ENCODE peak calls at places on chromosomes 7 and 10, in nine cellular contexts. H is MM.1S; S is A549; T is CD8-positive, alpha-beta T cell; F is neural progenitor cell; J is GM12865; V is NB4; O is mucosa of descending colon; C is fibroblast of pulmonary artery. N is an unnamed sample.

GRCh38 chr10:45640049-45640448 is 32.5 kb downstream of the ZFAND4 start:
- DNase-seq in T (no peak), H (no peak), C (no peak), S (no peak), O (no peak), J (no peak), F (no peak), V (no peak), N (no peak)

GRCh38 chr7:81299272-81299671 is 380.4 kb upstream of the SEMA3C start:
- DNase-seq in O (no peak), H (no peak), F (no peak), T (no peak), J (no peak), V (peak), C (peak), S (peak), N (peak)

GRCh38 chr7:30896783-30897617 is 14.7 kb upstream of the AQP1 start:
- DNase-seq in T (no peak), O (no peak), J (no peak), S (no peak), F (no peak), V (no peak), C (peak), H (no peak), N (no peak)

GRCh38 chr7:150428671-150429451 is 21.6 kb upstream of the GIMAP8 start:
- DNase-seq in C (peak), F (peak), J (peak), S (peak), H (no peak), V (peak), O (peak), T (no peak), N (peak)

GRCh38 chr10:10235003-10235402 is 782.7 kb upstream of the CELF2 start:
- DNase-seq in S (no peak), F (peak), C (no peak), J (no peak), V (no peak), T (no peak), O (no peak), H (no peak), N (no peak)

GRCh38 chr10:116385994-116386809 is 41.4 kb upstream of the PNLIPRP3 start:
- DNase-seq in C (peak), J (peak), T (no peak), O (peak), H (peak), V (peak), F (peak), S (peak), N (peak)

GRCh38 chr7:150335101-150335773 is 6.2 kb downstream of the RARRES2 start:
- DNase-seq in S (no peak), O (peak), J (no peak), H (no peak), T (no peak), V (no peak), C (peak), F (no peak), N (peak)

GRCh38 chr10:62779487-62780248 is 24.9 kb upstream of the ADO start:
- DNase-seq in J (peak), H (peak), C (peak), S (no peak), F (no peak), O (peak), T (peak), V (peak), N (no peak)

GRCh38 chr7:27277628-27278027 is 35.0 kb downstream of the EVX1 start:
- DNase-seq in C (peak), V (no peak), H (no peak), T (no peak), F (no peak), S (peak), O (peak), J (no peak), N (peak)

GRCh38 chr10:116669080-116669479 is 48.3 kb downstream of the PNLIPRP2 start:
- DNase-seq in H (no peak), V (no peak), C (no peak), T (no peak), O (no peak), J (no peak), S (no peak), F (no peak), N (no peak)

GRCh38 chr7:45400680-45401079 is 173.5 kb upstream of the ADCY1 start:
- DNase-seq in V (no peak), H (peak), C (no peak), T (no peak), O (no peak), J (no peak), F (no peak), S (no peak), N (no peak)

GRCh38 chr10:79320785-79321493 is 26.3 kb upstream of the PPIF start:
- DNase-seq in V (peak), J (no peak), T (no peak), S (peak), C (peak), F (no peak), O (no peak), H (no peak), N (peak)

GRCh38 chr7:156640949-156641485 is 443 bp downstream of the RNF32 start:
- DNase-seq in F (no peak), C (peak), S (peak), J (peak), T (peak), V (peak), H (peak), O (peak), N (peak)

GRCh38 chr10:97040706-97041105 is 145.1 kb downstream of the SLIT1 start:
- DNase-seq in T (no peak), C (no peak), S (no peak), J (no peak), H (no peak), O (no peak), V (no peak), F (no peak), N (no peak)

GRCh38 chr7:4638781-4639575 is 43.1 kb upstream of the FOXK1 start:
- DNase-seq in C (no peak), F (no peak), T (no peak), H (peak), V (no peak), J (peak), O (no peak), S (no peak), N (no peak)

GRCh38 chr10:104548090-104548489 is 93.0 kb upstream of the SORCS3 start:
- DNase-seq in C (peak), S (no peak), F (peak), V (peak), O (no peak), J (no peak), H (peak), T (no peak), N (peak)

GRCh38 chr7:2821842-2822507 is 22.1 kb downstream of the GNA12 start:
- DNase-seq in O (no peak), S (peak), T (no peak), C (peak), V (no peak), H (no peak), F (no peak), J (peak), N (peak)

GRCh38 chr10:34758447-34758996 is 56.6 kb downstream of the PARD3 start:
- DNase-seq in H (no peak), F (no peak), C (peak), J (peak), V (peak), S (peak), O (peak), T (no peak), N (peak)
- H3K4me3 ChIP-seq in H (no peak), F (no peak), C (no peak), J (no peak), V (no peak), S (no peak), O (no peak), T (no peak), N (no peak)

GRCh38 chr10:100888957-100889356 is 23.8 kb upstream of the SLF2 start:
- DNase-seq in T (no peak), J (no peak), S (peak), V (peak), C (peak), F (no peak), O (no peak), H (no peak), N (no peak)
- TF ChIP-seq CTCF in T (no peak), J (peak), S (no peak), V (peak), C (peak), F (peak), O (no peak), H (peak), N (peak)

GRCh38 chr10:70190102-70190501 is 19.8 kb upstream of the SAR1A start:
- DNase-seq in O (no peak), C (no peak), J (no peak), T (no peak), S (no peak), F (no peak), V (no peak), H (no peak), N (no peak)

GRCh38 chr10:70188768-70189167 is 18.5 kb upstream of the SAR1A start:
- DNase-seq in V (no peak), T (no peak), C (no peak), H (no peak), S (no peak), O (no peak), F (no peak), J (peak), N (no peak)

GRCh38 chr10:70191906-70192305 is 21.6 kb upstream of the SAR1A start:
- DNase-seq in J (no peak), V (no peak), H (no peak), O (no peak), F (no peak), T (no peak), C (peak), S (no peak), N (peak)

GRCh38 chr10:70191161-70191770 is 21.0 kb upstream of the SAR1A start:
- DNase-seq in T (no peak), J (no peak), H (no peak), F (no peak), C (peak), O (no peak), V (no peak), S (no peak), N (peak)

GRCh38 chr10:70190581-70190980 is 20.3 kb upstream of the SAR1A start:
- DNase-seq in F (no peak), T (no peak), S (no peak), O (no peak), H (no peak), J (no peak), V (no peak), C (no peak), N (no peak)
- H3K4me3 ChIP-seq in F (no peak), T (no peak), S (no peak), O (no peak), H (no peak), J (no peak), V (no peak), C (no peak), N (no peak)

GRCh38 chr10:4512557-4513286 is 313.3 kb upstream of the AKR1E2 start:
- DNase-seq in J (peak), V (peak), T (no peak), S (peak), F (peak), O (peak), H (no peak), C (peak), N (peak)
- TF ChIP-seq CTCF in J (no peak), V (peak), T (no peak), S (peak), F (peak), O (peak), H (peak), C (peak), N (peak)

DNA sequence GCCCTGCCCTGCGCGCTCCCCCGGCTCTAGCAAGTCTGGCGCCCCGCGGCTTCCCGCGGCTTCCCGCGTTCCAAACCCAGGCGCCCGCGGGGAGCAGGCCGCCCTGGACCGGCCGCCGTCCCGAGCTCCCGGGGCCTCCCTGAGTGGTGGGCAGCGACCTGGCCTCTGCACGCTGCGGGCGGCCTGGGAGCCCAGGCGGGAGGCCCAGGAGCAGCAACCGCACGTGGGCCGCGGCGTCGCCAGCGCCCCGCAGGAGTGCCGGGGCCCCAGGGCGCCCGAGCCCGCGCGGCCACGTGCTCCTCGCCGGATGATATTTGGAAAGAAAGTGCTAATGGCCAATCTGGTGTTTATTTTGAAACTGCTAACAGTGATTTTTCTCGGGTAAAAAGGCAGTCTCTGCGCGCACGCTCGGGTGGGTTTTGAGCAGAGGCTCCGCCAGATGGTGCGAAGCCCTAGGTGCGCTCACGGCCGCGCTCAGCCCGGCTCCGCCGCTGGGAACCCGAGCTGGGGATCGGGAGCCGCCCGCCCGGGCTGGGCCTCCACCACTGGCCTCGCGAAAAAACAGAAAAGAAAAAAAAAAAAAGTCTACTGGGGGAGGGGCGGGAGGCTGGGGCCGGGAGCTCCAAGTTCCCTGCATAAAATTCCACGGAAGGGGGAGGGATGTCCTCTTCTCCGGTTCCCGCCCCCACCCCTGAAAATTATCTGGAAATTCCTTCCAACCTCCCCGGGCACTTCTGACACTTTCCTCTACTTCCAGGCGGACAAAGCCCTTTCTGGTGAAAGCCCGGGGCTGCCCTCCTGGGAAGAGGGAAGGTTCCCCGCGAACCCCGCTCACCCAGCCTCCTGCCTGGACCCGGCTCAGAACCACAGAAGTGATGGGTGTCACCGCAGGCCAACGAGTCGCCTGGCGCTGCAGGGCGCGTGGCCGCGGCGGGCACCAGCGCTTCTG is 4.3 kb downstream of the EBF3 start:
- DNase-seq in T (no peak), J (no peak), O (no peak), C (peak), V (no peak), F (peak), H (no peak), S (no peak), N (no peak)
- H3K4me3 ChIP-seq in T (no peak), J (no peak), O (no peak), C (peak), V (peak), F (peak), H (no peak), S (no peak), N (no peak)

GRCh38 chr7:52154382-52154781 is 837.8 kb upstream of the COBL start:
- DNase-seq in S (peak), J (no peak), V (no peak), F (no peak), C (no peak), O (no peak), H (no peak), T (no peak), N (no peak)
- TF ChIP-seq CTCF in S (no peak), J (no peak), V (no peak), F (peak), C (no peak), O (no peak), H (peak), T (no peak), N (no peak)

DNA sequence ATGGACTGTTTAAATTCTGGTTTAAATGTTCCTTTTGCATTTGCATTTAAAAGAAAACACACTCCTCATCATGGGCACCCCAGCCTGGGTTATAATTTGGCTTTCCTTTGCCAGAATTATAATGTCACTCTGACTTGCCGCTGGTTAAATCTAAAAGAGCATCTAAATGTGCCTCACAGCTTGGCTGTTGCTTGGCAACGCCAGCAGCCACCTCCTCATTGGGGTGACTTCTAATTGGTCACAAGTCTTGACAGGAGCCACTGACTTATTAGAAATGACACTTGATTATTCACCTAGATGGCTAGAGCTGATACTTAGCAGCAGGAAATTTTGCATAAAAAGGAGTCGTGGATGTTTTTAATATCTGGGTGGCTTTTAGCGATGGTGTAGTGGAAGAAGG is 114.3 kb downstream of the TBXAS1 start:
- DNase-seq in J (no peak), S (no peak), T (no peak), H (no peak), C (no peak), F (peak), O (no peak), V (no peak), N (no peak)
- H3K4me3 ChIP-seq in J (no peak), S (no peak), T (no peak), H (no peak), C (no peak), F (no peak), O (no peak), V (no peak), N (no peak)

GRCh38 chr10:93224005-93224779 is 150.5 kb downstream of the CYP26A1 start:
- DNase-seq in C (no peak), T (no peak), V (peak), S (peak), O (peak), F (no peak), H (no peak), J (peak), N (no peak)
- TF ChIP-seq CTCF in C (no peak), T (no peak), V (peak), S (peak), O (no peak), F (peak), H (no peak), J (no peak), N (no peak)

GRCh38 chr10:29658984-29659769 is 24.4 kb upstream of the SVIL start:
- DNase-seq in F (peak), S (peak), J (peak), V (peak), O (peak), H (peak), T (peak), C (peak), N (peak)
- H3K4me3 ChIP-seq in F (no peak), S (peak), J (no peak), V (no peak), O (no peak), H (no peak), T (no peak), C (no peak), N (no peak)

DNA sequence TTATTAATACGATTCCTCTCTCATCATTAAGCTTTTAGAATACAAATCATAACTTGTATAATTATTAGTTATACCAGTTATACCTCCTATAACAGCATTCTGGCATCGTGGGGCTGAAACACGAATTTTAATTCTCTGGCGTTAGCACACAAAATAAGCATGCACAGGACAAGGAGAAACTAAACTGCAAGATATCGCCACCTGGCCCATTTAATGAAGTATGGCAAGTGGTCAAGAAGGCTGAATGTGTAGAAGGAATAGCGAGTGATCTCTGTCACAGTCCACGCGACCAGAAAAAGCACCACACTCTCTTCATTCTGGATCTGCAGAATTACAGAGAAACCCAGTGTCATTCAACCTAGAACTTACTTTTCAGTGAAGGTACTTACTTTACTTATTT is 18.1 kb downstream of the HACD1 start:
- DNase-seq in T (no peak), J (peak), V (peak), C (peak), H (no peak), F (peak), S (peak), O (no peak), N (peak)
- TF ChIP-seq CTCF in T (no peak), J (peak), V (no peak), C (peak), H (peak), F (peak), S (peak), O (no peak), N (peak)

N was measured in astrocyte of the spinal cord.